ENCODE peak calls at places on chromosomes 13 and 19, in eight cellular contexts. One of them, this sample, is unnamed.

GRCh38 chr19:34692541-34692940 is 15.1 kb downstream of the ZNF302 start:
- DNase-seq in fibroblast of lung: no peak
- DNase-seq in NCI-H2081: no peak
- DNase-seq in HFF-Myc: no peak
- DNase-seq in amniotic stem cell: no peak
- DNase-seq in foreskin melanocyte: no peak
- DNase-seq in Peyer's patch: no peak
- DNase-seq in GM10248: no peak
- DNase-seq in this sample: no peak

GRCh38 chr19:5031231-5032100 is 62.6 kb downstream of the KDM4B start:
- DNase-seq in amniotic stem cell: peak; percentile 42
- DNase-seq in fibroblast of lung: peak; percentile 56
- DNase-seq in Peyer's patch: peak; percentile 92
- DNase-seq in GM10248: peak; percentile 93
- DNase-seq in NCI-H2081: peak; percentile 69
- DNase-seq in foreskin melanocyte: peak; percentile 49
- DNase-seq in HFF-Myc: no peak
- DNase-seq in this sample: peak; percentile 86

GRCh38 chr19:1232652-1233360 is 5.0 kb downstream of the CBARP start:
- DNase-seq in foreskin melanocyte: no peak
- DNase-seq in NCI-H2081: no peak
- DNase-seq in amniotic stem cell: no peak
- DNase-seq in fibroblast of lung: peak; percentile 64
- DNase-seq in Peyer's patch: peak; percentile 57
- DNase-seq in HFF-Myc: no peak
- DNase-seq in GM10248: no peak
- DNase-seq in this sample: peak; percentile 86

GRCh38 chr19:48623556-48624066 is 4.3 kb downstream of the SPHK2 start:
- DNase-seq in amniotic stem cell: no peak
- DNase-seq in Peyer's patch: no peak
- DNase-seq in foreskin melanocyte: no peak
- DNase-seq in HFF-Myc: no peak
- DNase-seq in fibroblast of lung: no peak
- DNase-seq in GM10248: no peak
- DNase-seq in NCI-H2081: no peak
- DNase-seq in this sample: no peak

GRCh38 chr19:55189424-55189823 is 9.3 kb upstream of the SYT5 start:
- DNase-seq in fibroblast of lung: peak; percentile 96
- DNase-seq in NCI-H2081: no peak
- DNase-seq in amniotic stem cell: no peak
- DNase-seq in HFF-Myc: peak; percentile 86
- DNase-seq in GM10248: no peak
- DNase-seq in Peyer's patch: no peak
- DNase-seq in foreskin melanocyte: peak; percentile 100
- DNase-seq in this sample: peak; percentile 25

GRCh38 chr13:27264181-27264580 is 6.4 kb upstream of the RASL11A start:
- DNase-seq in amniotic stem cell: no peak
- DNase-seq in Peyer's patch: no peak
- DNase-seq in fibroblast of lung: peak; percentile 78
- DNase-seq in GM10248: no peak
- DNase-seq in foreskin melanocyte: no peak
- DNase-seq in HFF-Myc: peak; percentile 30
- DNase-seq in NCI-H2081: peak; percentile 30
- DNase-seq in this sample: no peak

GRCh38 chr19:10551698-10552301 is 8.1 kb downstream of the ATG4D start:
- DNase-seq in foreskin melanocyte: no peak
- DNase-seq in GM10248: no peak
- DNase-seq in Peyer's patch: no peak
- DNase-seq in amniotic stem cell: no peak
- DNase-seq in NCI-H2081: no peak
- DNase-seq in fibroblast of lung: no peak
- DNase-seq in HFF-Myc: peak; percentile 16
- DNase-seq in this sample: peak; percentile 22

GRCh38 chr13:18960637-18961227 is 220.9 kb downstream of the TUBA3C start:
- DNase-seq in HFF-Myc: no peak
- DNase-seq in fibroblast of lung: no peak
- DNase-seq in NCI-H2081: no peak
- DNase-seq in GM10248: no peak
- DNase-seq in Peyer's patch: no peak
- DNase-seq in foreskin melanocyte: no peak
- DNase-seq in amniotic stem cell: no peak
- DNase-seq in this sample: no peak